ENCODE peak calls at places on chromosomes 12 and 14, in nine cellular contexts. One of them, this sample, is unnamed.

GRCh38 chr12:124277394-124278222 is 17.3 kb upstream of the RFLNA start:
- DNase-seq in Calu3: no peak
- DNase-seq in AG20443: no peak
- DNase-seq in HFFc6: no peak
- DNase-seq in activated CD4-positive, alpha-beta T cell treated with anti-CD3 and anti-CD28 coated beads, Interleukin-2, amount 50 U/mL, for 4 hours: no peak
- DNase-seq in AG09309: no peak
- DNase-seq in M059J: no peak
- DNase-seq in NCI-H1694: no peak
- DNase-seq in cardiac fibroblast: no peak
- DNase-seq in this sample: no peak

GRCh38 chr12:99911076-99911475 is 73.7 kb downstream of the ANKS1B start:
- DNase-seq in NCI-H1694: no peak
- DNase-seq in M059J: peak
- DNase-seq in Calu3: peak
- DNase-seq in AG09309: peak
- DNase-seq in AG20443: peak
- DNase-seq in HFFc6: peak
- DNase-seq in activated CD4-positive, alpha-beta T cell treated with anti-CD3 and anti-CD28 coated beads, Interleukin-2, amount 50 U/mL, for 4 hours: no peak
- DNase-seq in cardiac fibroblast: peak
- DNase-seq in this sample: no peak

GRCh38 chr12:6872073-6873048 is 742 bp downstream of the SPSB2 start:
- DNase-seq in AG20443: peak
- DNase-seq in Calu3: peak
- DNase-seq in activated CD4-positive, alpha-beta T cell treated with anti-CD3 and anti-CD28 coated beads, Interleukin-2, amount 50 U/mL, for 4 hours: peak
- DNase-seq in HFFc6: peak
- DNase-seq in AG09309: no peak
- DNase-seq in cardiac fibroblast: peak
- DNase-seq in NCI-H1694: peak
- DNase-seq in M059J: peak
- DNase-seq in this sample: peak

GRCh38 chr14:34628681-34629135 is 1.2 kb downstream of the SNX6 start:
- DNase-seq in Calu3: no peak
- DNase-seq in AG09309: no peak
- DNase-seq in AG20443: no peak
- DNase-seq in cardiac fibroblast: peak
- DNase-seq in M059J: no peak
- DNase-seq in activated CD4-positive, alpha-beta T cell treated with anti-CD3 and anti-CD28 coated beads, Interleukin-2, amount 50 U/mL, for 4 hours: peak
- DNase-seq in HFFc6: no peak
- DNase-seq in NCI-H1694: no peak
- DNase-seq in this sample: no peak

GRCh38 chr14:103708750-103709187 is 6.5 kb downstream of the XRCC3 start:
- DNase-seq in cardiac fibroblast: no peak
- DNase-seq in AG09309: no peak
- DNase-seq in HFFc6: no peak
- DNase-seq in NCI-H1694: no peak
- DNase-seq in M059J: no peak
- DNase-seq in AG20443: no peak
- DNase-seq in activated CD4-positive, alpha-beta T cell treated with anti-CD3 and anti-CD28 coated beads, Interleukin-2, amount 50 U/mL, for 4 hours: no peak
- DNase-seq in Calu3: no peak
- DNase-seq in this sample: peak

GRCh38 chr14:75274899-75275569 is 3.6 kb upstream of the FOS start:
- DNase-seq in cardiac fibroblast: no peak
- DNase-seq in Calu3: no peak
- DNase-seq in activated CD4-positive, alpha-beta T cell treated with anti-CD3 and anti-CD28 coated beads, Interleukin-2, amount 50 U/mL, for 4 hours: no peak
- DNase-seq in M059J: no peak
- DNase-seq in HFFc6: no peak
- DNase-seq in NCI-H1694: no peak
- DNase-seq in AG09309: no peak
- DNase-seq in AG20443: no peak
- DNase-seq in this sample: no peak

GRCh38 chr12:109389146-109389545 is 41.4 kb downstream of the MYO1H start:
- DNase-seq in M059J: peak
- DNase-seq in HFFc6: no peak
- DNase-seq in AG09309: no peak
- DNase-seq in Calu3: no peak
- DNase-seq in AG20443: no peak
- DNase-seq in activated CD4-positive, alpha-beta T cell treated with anti-CD3 and anti-CD28 coated beads, Interleukin-2, amount 50 U/mL, for 4 hours: no peak
- DNase-seq in NCI-H1694: no peak
- DNase-seq in cardiac fibroblast: no peak
- DNase-seq in this sample: no peak

GRCh38 chr14:91264151-91265150 is 19.9 kb upstream of the GPR68 start:
- DNase-seq in NCI-H1694: no peak
- DNase-seq in M059J: no peak
- DNase-seq in AG20443: peak
- DNase-seq in activated CD4-positive, alpha-beta T cell treated with anti-CD3 and anti-CD28 coated beads, Interleukin-2, amount 50 U/mL, for 4 hours: no peak
- DNase-seq in HFFc6: no peak
- DNase-seq in cardiac fibroblast: no peak
- DNase-seq in Calu3: peak
- DNase-seq in AG09309: no peak
- DNase-seq in this sample: no peak

GRCh38 chr14:30225171-30225570 is 297.5 kb upstream of the PRKD1 start:
- DNase-seq in M059J: no peak
- DNase-seq in AG09309: no peak
- DNase-seq in cardiac fibroblast: peak
- DNase-seq in activated CD4-positive, alpha-beta T cell treated with anti-CD3 and anti-CD28 coated beads, Interleukin-2, amount 50 U/mL, for 4 hours: no peak
- DNase-seq in HFFc6: no peak
- DNase-seq in Calu3: no peak
- DNase-seq in NCI-H1694: no peak
- DNase-seq in AG20443: no peak
- DNase-seq in this sample: no peak

GRCh38 chr12:75724913-75725312 is 213.5 kb upstream of the KRR1 start:
- DNase-seq in NCI-H1694: peak
- DNase-seq in activated CD4-positive, alpha-beta T cell treated with anti-CD3 and anti-CD28 coated beads, Interleukin-2, amount 50 U/mL, for 4 hours: no peak
- DNase-seq in cardiac fibroblast: peak
- DNase-seq in M059J: peak
- DNase-seq in AG20443: peak
- DNase-seq in HFFc6: peak
- DNase-seq in AG09309: peak
- DNase-seq in Calu3: peak
- DNase-seq in this sample: no peak

GRCh38 chr14:74510955-74511354 is 17.4 kb downstream of the ISCA2 start:
- DNase-seq in AG20443: peak
- DNase-seq in M059J: peak
- DNase-seq in AG09309: no peak
- DNase-seq in cardiac fibroblast: peak
- DNase-seq in activated CD4-positive, alpha-beta T cell treated with anti-CD3 and anti-CD28 coated beads, Interleukin-2, amount 50 U/mL, for 4 hours: no peak
- DNase-seq in HFFc6: peak
- DNase-seq in NCI-H1694: no peak
- DNase-seq in Calu3: no peak
- DNase-seq in this sample: no peak

GRCh38 chr14:55212611-55213010 is 21.2 kb upstream of the DLGAP5 start:
- DNase-seq in M059J: no peak
- DNase-seq in AG09309: no peak
- DNase-seq in cardiac fibroblast: no peak
- DNase-seq in HFFc6: no peak
- DNase-seq in AG20443: no peak
- DNase-seq in Calu3: peak
- DNase-seq in NCI-H1694: no peak
- DNase-seq in activated CD4-positive, alpha-beta T cell treated with anti-CD3 and anti-CD28 coated beads, Interleukin-2, amount 50 U/mL, for 4 hours: no peak
- DNase-seq in this sample: no peak

GRCh38 chr14:72737560-72737943 is 156.3 kb downstream of the DPF3 start:
- DNase-seq in HFFc6: peak
- DNase-seq in Calu3: no peak
- DNase-seq in AG09309: no peak
- DNase-seq in cardiac fibroblast: no peak
- DNase-seq in AG20443: no peak
- DNase-seq in NCI-H1694: no peak
- DNase-seq in activated CD4-positive, alpha-beta T cell treated with anti-CD3 and anti-CD28 coated beads, Interleukin-2, amount 50 U/mL, for 4 hours: no peak
- DNase-seq in M059J: peak
- DNase-seq in this sample: no peak